ENCODE peak calls at places on chromosome 11, in seven cellular contexts. T is AG20443; H is H4; L is activated CD4-positive, alpha-beta T cell treated with anti-CD3 and anti-CD28 coated beads, Interleukin-2, amount 10 ng/mL, durations not matched to agents 24 days and 14 days; Y is HuH-7.5; D is AG04450; M is RPMI8226. I is an unnamed sample.

GRCh38 chr11:126793596-126793995 is 207.0 kb downstream of the KIRREL3 start:
- DNase-seq in T (no peak), H (no peak), L (no peak), Y (no peak), D (no peak), M (no peak), I (no peak)

GRCh38 chr11:28026634-28027290 is 81.2 kb downstream of the KIF18A start:
- DNase-seq in T (no peak), H (no peak), L (no peak), Y (no peak), D (no peak), M (no peak), I (no peak)

GRCh38 chr11:46357483-46357936 is 10.2 kb downstream of the DGKZ start:
- DNase-seq in T (no peak), H (no peak), L (no peak), Y (no peak), D (no peak), M (no peak), I (no peak)

GRCh38 chr11:100827934-100828661 is 141.0 kb downstream of the ARHGAP42 start:
- DNase-seq in T (no peak), H (peak; percentile 51), L (no peak), Y (no peak), D (peak; percentile 51), M (peak; percentile 54), I (no peak)

GRCh38 chr11:68297812-68298658 is 14.4 kb upstream of the LRP5 start:
- DNase-seq in T (peak; percentile 94), H (peak; percentile 39), L (peak; percentile 94), Y (peak; percentile 90), D (peak; percentile 24), M (peak; percentile 88), I (peak; percentile 10)

GRCh38 chr11:102794382-102794781 is 3.6 kb downstream of the MMP1 start:
- DNase-seq in T (peak; percentile 32), H (peak; percentile 52), L (no peak), Y (no peak), D (no peak), M (peak; percentile 7), I (no peak)

GRCh38 chr11:76657139-76657823 is 13.3 kb downstream of the LRRC32 start:
- DNase-seq in T (no peak), H (no peak), L (no peak), Y (no peak), D (no peak), M (no peak), I (no peak)

GRCh38 chr11:96107143-96107829 is 183.4 kb upstream of the MTMR2 start:
- DNase-seq in T (no peak), H (no peak), L (no peak), Y (no peak), D (no peak), M (no peak), I (no peak)

GRCh38 chr11:28146123-28146751 is 38.0 kb downstream of the METTL15 start:
- DNase-seq in T (peak; percentile 77), H (peak; percentile 77), L (no peak), Y (no peak), D (peak; percentile 59), M (no peak), I (peak; percentile 51)

GRCh38 chr11:130209128-130209932 is 49.7 kb downstream of the ST14 start:
- DNase-seq in T (peak; percentile 12), H (no peak), L (no peak), Y (no peak), D (no peak), M (no peak), I (no peak)

GRCh38 chr11:91199866-91200265 is 977.0 kb upstream of the CHORDC1 start:
- DNase-seq in T (no peak), H (no peak), L (no peak), Y (no peak), D (no peak), M (no peak), I (no peak)

GRCh38 chr11:23413057-23413456 is 552.8 kb upstream of the CCDC179 start:
- DNase-seq in T (no peak), H (peak; percentile 73), L (no peak), Y (no peak), D (no peak), M (no peak), I (no peak)

GRCh38 chr11:638616-639323 is 1.7 kb downstream of the DRD4 start:
- DNase-seq in T (no peak), H (no peak), L (no peak), Y (no peak), D (no peak), M (no peak), I (no peak)

GRCh38 chr11:22778642-22779041 is 51.0 kb downstream of the SVIP start:
- DNase-seq in T (no peak), H (peak; percentile 19), L (no peak), Y (no peak), D (no peak), M (peak; percentile 15), I (no peak)

GRCh38 chr11:3824714-3825472 is 15.9 kb downstream of the RHOG start:
- DNase-seq in T (peak; percentile 44), H (peak; percentile 76), L (peak; percentile 94), Y (peak; percentile 79), D (no peak), M (peak; percentile 60), I (no peak)

GRCh38 chr11:63489879-63490278 is 1.1 kb downstream of the PLAAT5 start:
- DNase-seq in T (no peak), H (peak; percentile 32), L (no peak), Y (no peak), D (no peak), M (peak; percentile 32), I (no peak)

GRCh38 chr11:57434640-57435546 is 8.0 kb upstream of the SLC43A3 start:
- DNase-seq in T (peak; percentile 90), H (peak; percentile 90), L (no peak), Y (peak; percentile 93), D (peak; percentile 86), M (no peak), I (peak; percentile 92)

GRCh38 chr11:134038897-134039470 is 29.9 kb upstream of the JAM3 start:
- DNase-seq in T (no peak), H (no peak), L (no peak), Y (no peak), D (no peak), M (no peak), I (no peak)

GRCh38 chr11:68355471-68355870 is 43.1 kb downstream of the LRP5 start:
- DNase-seq in T (no peak), H (no peak), L (no peak), Y (no peak), D (no peak), M (no peak), I (no peak)